ENCODE peak calls at places on chromosomes 5 and 9, in five cellular contexts. G, A, S, F and I are unnamed samples.

GRCh38 chr5:122311400-122311887 is 593 bp upstream of the SNCAIP start:
- DNase-seq in G (no peak), A (no peak), S (no peak), F (no peak), I (no peak)

GRCh38 chr5:139795074-139796001 is at the start of gene PSD2:
- DNase-seq in G (peak), A (no peak), S (no peak), F (no peak), I (no peak)

GRCh38 chr9:34961574-34962480 is 3.7 kb downstream of the PHF24 start:
- DNase-seq in G (no peak), A (no peak), S (no peak), F (no peak), I (no peak)

GRCh38 chr5:64671678-64672077 is 18.6 kb upstream of the SHISAL2B start:
- DNase-seq in G (no peak), A (no peak), S (no peak), F (no peak), I (no peak)

GRCh38 chr9:118643118-118643517 is 726.1 kb downstream of the BRINP1 start:
- DNase-seq in G (no peak), A (no peak), S (no peak), F (no peak), I (no peak)

GRCh38 chr9:76687861-76688374 is 76.3 kb upstream of the PCA3 start:
- DNase-seq in G (no peak), A (peak), S (no peak), F (no peak), I (no peak)

GRCh38 chr9:105127863-105128220 is 116.6 kb upstream of the SLC44A1 start:
- DNase-seq in G (no peak), A (no peak), S (no peak), F (no peak), I (no peak)

GRCh38 chr9:110769667-110770066 is 101.1 kb downstream of the MUSK start:
- DNase-seq in G (no peak), A (no peak), S (no peak), F (no peak), I (no peak)

GRCh38 chr5:95942968-95943367 is 18.7 kb downstream of the ELL2 start:
- DNase-seq in G (no peak), A (no peak), S (no peak), F (no peak), I (no peak)

GRCh38 chr5:156366536-156366935 is 39.6 kb downstream of the SGCD start:
- DNase-seq in G (no peak), A (no peak), S (no peak), F (no peak), I (no peak)

GRCh38 chr5:163841-164240 is 27.5 kb upstream of the LRRC14B start:
- DNase-seq in G (no peak), A (no peak), S (no peak), F (no peak), I (peak)

GRCh38 chr5:177455036-177455660 is 8.5 kb downstream of the PRR7 start:
- DNase-seq in G (peak), A (peak), S (no peak), F (no peak), I (no peak)

GRCh38 chr5:39395521-39395920 is 29.3 kb downstream of the DAB2 start:
- DNase-seq in G (no peak), A (no peak), S (no peak), F (no peak), I (no peak)

GRCh38 chr5:32138839-32139493 is 35.2 kb downstream of the GOLPH3 start:
- DNase-seq in G (no peak), A (no peak), S (no peak), F (no peak), I (no peak)

GRCh38 chr5:5363045-5363444 is 59.4 kb upstream of the ICE1 start:
- DNase-seq in G (no peak), A (no peak), S (no peak), F (no peak), I (no peak)

GRCh38 chr5:107743357-107744000 is 72.7 kb upstream of the EFNA5 start:
- DNase-seq in G (no peak), A (no peak), S (no peak), F (no peak), I (no peak)

GRCh38 chr5:64147849-64148441 is 17.7 kb upstream of the RNF180 start:
- DNase-seq in G (peak), A (peak), S (no peak), F (no peak), I (no peak)

GRCh38 chr5:149550608-149551226 is 522 bp downstream of the CSNK1A1 start:
- DNase-seq in G (peak), A (no peak), S (no peak), F (no peak), I (no peak)

GRCh38 chr5:122067330-122067885 is 10.7 kb downstream of the LOX start:
- DNase-seq in G (no peak), A (no peak), S (no peak), F (no peak), I (no peak)

GRCh38 chr5:161924270-161924669 is 76.3 kb downstream of the GABRA1 start:
- DNase-seq in G (no peak), A (no peak), S (no peak), F (no peak), I (no peak)

GRCh38 chr5:161921781-161922180 is 73.9 kb downstream of the GABRA1 start:
- DNase-seq in G (no peak), A (no peak), S (no peak), F (no peak), I (no peak)

DNA sequence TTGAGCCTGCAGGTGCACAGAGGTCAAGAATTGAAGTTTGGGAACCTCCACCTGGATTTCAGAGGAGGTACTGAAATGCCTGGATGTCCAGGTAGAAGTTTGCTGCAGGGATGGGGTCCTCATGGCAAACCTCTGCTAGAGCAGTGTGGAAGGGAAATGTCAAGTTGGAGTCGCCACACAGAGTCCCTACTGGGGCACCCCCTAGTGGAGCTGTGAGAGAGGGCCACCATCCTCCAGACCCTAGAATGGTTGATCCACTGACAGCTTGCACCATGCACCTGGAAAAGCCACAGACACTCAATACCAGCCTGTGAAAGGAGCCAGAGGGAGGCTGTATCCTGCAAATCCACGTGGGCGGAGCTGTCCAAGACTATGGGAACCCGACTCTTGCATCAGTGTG is 78.0 kb downstream of the GABRA1 start:
- DNase-seq in G (no peak), A (no peak), S (no peak), F (no peak), I (no peak)
- TF ChIP-seq CTCF in G (no peak), A (peak), S (no peak), F (no peak), I (no peak)

DNA sequence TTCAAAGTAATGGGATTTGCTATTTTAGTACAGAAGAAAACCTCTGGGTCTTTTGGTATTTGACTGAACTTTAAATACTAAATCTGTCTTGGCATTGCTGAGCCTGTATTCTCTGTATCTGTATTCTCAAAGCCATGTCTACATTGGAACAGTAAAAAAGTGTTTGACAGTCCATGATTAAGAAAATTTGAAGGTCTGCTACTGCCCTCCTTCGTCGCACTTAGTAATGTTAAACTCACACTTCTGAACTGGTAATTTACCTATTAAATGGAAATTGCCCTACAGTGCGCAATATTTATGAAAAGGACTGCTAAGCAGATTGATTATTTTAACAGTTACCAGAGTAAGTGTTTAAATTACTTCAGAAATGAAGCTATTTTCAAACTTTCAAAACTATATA is 165.7 kb upstream of the SMC2 start:
- DNase-seq in G (no peak), A (no peak), S (no peak), F (no peak), I (no peak)
- TF ChIP-seq CTCF in G (no peak), A (no peak), S (no peak), F (no peak), I (no peak)

GRCh38 chr9:131018621-131019020 is 9.6 kb downstream of the LAMC3 start:
- DNase-seq in G (no peak), A (no peak), S (no peak), F (no peak), I (no peak)
- TF ChIP-seq CTCF in G (peak), A (peak), S (no peak), F (peak), I (peak)

GRCh38 chr5:147189109-147189424 is 45.8 kb upstream of the STK32A start:
- DNase-seq in G (no peak), A (no peak), S (no peak), F (no peak), I (no peak)
- TF ChIP-seq CTCF in G (no peak), A (no peak), S (no peak), F (no peak), I (peak)

GRCh38 chr9:120610975-120611689 is 31.2 kb upstream of the CDK5RAP2 start:
- DNase-seq in G (no peak), A (no peak), S (no peak), F (no peak), I (no peak)
- TF ChIP-seq CTCF in G (peak), A (peak), S (no peak), F (no peak), I (peak)

DNA sequence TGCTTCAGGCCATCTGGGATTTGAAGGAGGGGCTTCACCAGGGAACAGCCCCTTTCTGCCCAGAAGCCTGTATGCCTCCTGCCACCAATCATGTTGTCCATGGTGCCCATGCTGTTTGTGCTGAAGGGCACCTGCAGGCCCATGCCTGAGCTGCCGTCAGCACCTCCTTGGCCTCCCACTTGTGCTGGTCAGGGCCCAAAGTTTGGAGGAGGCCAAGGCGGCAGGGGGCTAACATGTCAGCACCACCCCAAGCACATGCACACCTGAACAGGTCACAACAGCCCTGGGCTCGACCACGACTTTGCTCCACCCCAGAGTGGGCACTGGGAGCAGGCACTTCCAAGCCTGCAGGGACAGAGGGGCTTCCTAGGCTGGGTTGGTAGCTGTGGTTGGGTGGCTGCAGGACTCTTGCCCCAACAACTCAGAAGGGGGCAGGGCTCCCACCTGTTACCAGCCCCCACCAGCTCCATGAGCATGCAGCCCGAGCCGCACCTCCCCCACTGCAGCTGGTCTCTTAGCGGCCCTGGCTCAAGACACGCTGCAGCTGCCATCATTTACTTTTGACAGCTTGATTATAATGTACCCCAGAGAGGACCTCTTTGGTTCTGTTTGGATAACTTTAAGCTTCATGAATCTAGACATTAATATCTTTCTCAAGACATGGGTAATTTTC is 19.8 kb upstream of the NFIL3 start:
- DNase-seq in G (no peak), A (no peak), S (no peak), F (no peak), I (no peak)
- TF ChIP-seq CTCF in G (no peak), A (no peak), S (no peak), F (no peak), I (no peak)

DNA sequence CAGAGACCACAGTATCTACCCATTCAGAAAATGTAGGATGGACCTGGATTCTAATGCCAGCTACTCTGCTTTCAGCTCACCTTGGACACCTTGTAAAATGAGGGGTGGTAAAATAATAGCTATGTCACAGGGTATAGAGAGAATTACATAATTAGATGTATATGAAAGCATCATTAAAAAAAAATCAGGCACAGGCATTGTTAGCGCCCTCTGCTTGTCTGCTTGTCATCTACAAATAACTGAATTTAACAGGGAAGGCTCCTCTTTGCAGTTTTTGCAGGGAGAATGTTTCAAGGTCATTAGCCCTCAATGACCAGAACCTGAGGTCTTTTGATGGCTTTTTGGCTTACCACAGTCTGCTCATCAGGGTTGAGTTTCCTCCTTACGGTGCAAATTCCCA is 58.0 kb downstream of the GPR21 start:
- DNase-seq in G (no peak), A (no peak), S (no peak), F (no peak), I (no peak)
- TF ChIP-seq CTCF in G (no peak), A (peak), S (no peak), F (no peak), I (peak)

DNA sequence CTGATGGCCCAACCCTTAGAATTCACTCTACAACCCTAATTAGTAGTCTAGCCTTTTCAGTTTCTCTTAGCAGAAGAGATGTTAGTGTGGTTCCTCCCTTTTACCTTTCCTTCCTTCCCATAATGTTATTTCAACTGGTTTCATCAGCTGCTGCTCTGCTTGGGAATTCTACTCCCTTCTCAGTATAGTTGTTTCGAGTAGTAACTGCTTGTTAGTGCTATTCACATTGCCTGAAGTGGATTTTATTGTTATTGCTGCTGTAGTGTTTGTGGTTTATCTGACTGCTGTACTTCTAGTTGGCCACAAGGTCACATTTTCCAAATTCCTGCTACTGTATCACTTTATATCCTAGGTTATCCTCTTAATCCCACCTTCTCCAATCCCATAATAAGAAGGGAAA is 29.7 kb downstream of the SMIM15 start:
- DNase-seq in G (no peak), A (no peak), S (no peak), F (peak), I (no peak)
- TF ChIP-seq CTCF in G (no peak), A (no peak), S (no peak), F (no peak), I (no peak)

DNA sequence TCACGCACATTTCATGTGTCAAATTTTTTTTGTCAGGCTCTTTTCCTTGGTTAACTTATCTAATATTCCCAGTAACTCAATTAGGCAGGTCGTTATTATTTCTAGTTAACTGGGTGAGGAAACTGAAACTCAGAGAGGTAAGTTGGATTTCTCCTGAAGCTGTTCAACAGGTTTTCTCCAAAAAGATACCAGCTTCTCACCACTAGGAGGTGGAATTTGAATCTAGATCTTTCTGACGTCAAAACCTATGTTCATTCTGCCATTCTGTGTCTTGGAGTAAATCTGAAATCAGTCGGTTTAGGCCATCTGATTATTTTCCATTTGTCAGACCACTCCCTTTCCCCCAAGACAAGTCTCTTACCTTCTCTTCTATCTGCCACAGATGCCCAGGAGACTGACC is 572.9 kb downstream of the ACTL7B start:
- DNase-seq in G (no peak), A (no peak), S (no peak), F (no peak), I (no peak)
- TF ChIP-seq CTCF in G (peak), A (peak), S (no peak), F (no peak), I (peak)

GRCh38 chr5:79235222-79235577 is 731 bp upstream of the JMY start:
- DNase-seq in G (no peak), A (no peak), S (no peak), F (no peak), I (no peak)

GRCh38 chr5:79237735-79238560 is 2.0 kb downstream of the JMY start:
- DNase-seq in G (no peak), A (no peak), S (no peak), F (no peak), I (no peak)

GRCh38 chr5:79236364-79236969 is 536 bp downstream of the JMY start:
- DNase-seq in G (peak), A (no peak), S (no peak), F (no peak), I (peak)

GRCh38 chr5:79236970-79237734 is 1.2 kb downstream of the JMY start:
- DNase-seq in G (peak), A (no peak), S (no peak), F (no peak), I (peak)

GRCh38 chr5:79235578-79236363 is at the start of gene JMY:
- DNase-seq in G (peak), A (peak), S (peak), F (no peak), I (peak)
- TF ChIP-seq CTCF in G (peak), A (no peak), S (peak), F (peak), I (peak)